ENCODE peak calls at places on chromosomes 6 and 20, in seven cellular contexts. Q, K, H, U, O, V and L are unnamed samples. For H3K9me3, the result is how much of the 10 kb centered on the place peaks cover.

GRCh38 chr20:62795023-62795761 is 1.1 kb upstream of the MRGBP start:
- DNase-seq in Q (peak), K (no peak), H (peak), U (peak), O (peak), V (peak), L (no peak)

GRCh38 chr20:36547186-36548005 is 6.1 kb downstream of the MYL9 start:
- DNase-seq in Q (no peak), K (no peak), H (no peak), U (no peak), O (no peak), V (no peak), L (no peak)

GRCh38 chr6:144106206-144106605 is 10.8 kb upstream of the SF3B5 start:
- DNase-seq in Q (peak), K (no peak), H (no peak), U (no peak), O (no peak), V (no peak), L (no peak)

GRCh38 chr6:3349388-3350251 is 90.9 kb downstream of the PSMG4 start:
- DNase-seq in Q (no peak), K (no peak), H (no peak), U (no peak), O (no peak), V (no peak), L (no peak)

GRCh38 chr6:98310408-98310807 is 524.0 kb upstream of the POU3F2 start:
- DNase-seq in Q (no peak), K (no peak), H (no peak), U (no peak), O (no peak), V (no peak), L (no peak)

GRCh38 chr6:72524011-72524645 is 97.7 kb upstream of the KCNQ5 start:
- DNase-seq in Q (no peak), K (no peak), H (no peak), U (no peak), O (no peak), V (peak), L (no peak)

GRCh38 chr6:124073021-124073420 is 269.4 kb downstream of the NKAIN2 start:
- DNase-seq in Q (no peak), K (no peak), H (no peak), U (no peak), O (no peak), V (no peak), L (no peak)

GRCh38 chr6:133159269-133159795 is 81.8 kb upstream of the EYA4 start:
- DNase-seq in Q (no peak), K (no peak), H (peak), U (no peak), O (no peak), V (no peak), L (no peak)

GRCh38 chr6:16511048-16511660 is 250.1 kb downstream of the ATXN1 start:
- DNase-seq in Q (no peak), K (no peak), H (peak), U (peak), O (no peak), V (peak), L (no peak)

GRCh38 chr20:4335722-4336121 is 320.4 kb upstream of the RNF24 start:
- DNase-seq in Q (peak), K (no peak), H (no peak), U (no peak), O (no peak), V (no peak), L (no peak)

GRCh38 chr20:40997116-40997515 is 31.5 kb upstream of the TOP1 start:
- DNase-seq in Q (no peak), K (peak), H (no peak), U (no peak), O (no peak), V (no peak), L (no peak)

GRCh38 chr6:4185419-4185818 is 50.0 kb upstream of the ECI2 start:
- DNase-seq in Q (no peak), K (no peak), H (no peak), U (no peak), O (no peak), V (no peak), L (no peak)

GRCh38 chr20:22795455-22795854 is 211.1 kb upstream of the FOXA2 start:
- DNase-seq in Q (no peak), K (no peak), H (no peak), U (no peak), O (no peak), V (no peak), L (no peak)

GRCh38 chr6:169310983-169311382 is 57.3 kb upstream of the THBS2 start:
- DNase-seq in Q (no peak), K (no peak), H (no peak), U (no peak), O (no peak), V (no peak), L (no peak)

GRCh38 chr6:111555041-111555440 is 50.6 kb downstream of the TRAF3IP2 start:
- DNase-seq in Q (no peak), K (no peak), H (peak), U (no peak), O (no peak), V (no peak), L (no peak)

GRCh38 chr6:85680388-85680787 is 37.7 kb upstream of the SYNCRIP start:
- DNase-seq in Q (no peak), K (no peak), H (no peak), U (no peak), O (no peak), V (no peak), L (no peak)

GRCh38 chr6:90169328-90169886 is 127.2 kb downstream of the BACH2 start:
- DNase-seq in Q (no peak), K (no peak), H (no peak), U (no peak), O (no peak), V (peak), L (no peak)

GRCh38 chr6:1392813-1393640 is 3.7 kb downstream of the FOXF2 start:
- DNase-seq in Q (no peak), K (no peak), H (no peak), U (no peak), O (no peak), V (no peak), L (no peak)

DNA sequence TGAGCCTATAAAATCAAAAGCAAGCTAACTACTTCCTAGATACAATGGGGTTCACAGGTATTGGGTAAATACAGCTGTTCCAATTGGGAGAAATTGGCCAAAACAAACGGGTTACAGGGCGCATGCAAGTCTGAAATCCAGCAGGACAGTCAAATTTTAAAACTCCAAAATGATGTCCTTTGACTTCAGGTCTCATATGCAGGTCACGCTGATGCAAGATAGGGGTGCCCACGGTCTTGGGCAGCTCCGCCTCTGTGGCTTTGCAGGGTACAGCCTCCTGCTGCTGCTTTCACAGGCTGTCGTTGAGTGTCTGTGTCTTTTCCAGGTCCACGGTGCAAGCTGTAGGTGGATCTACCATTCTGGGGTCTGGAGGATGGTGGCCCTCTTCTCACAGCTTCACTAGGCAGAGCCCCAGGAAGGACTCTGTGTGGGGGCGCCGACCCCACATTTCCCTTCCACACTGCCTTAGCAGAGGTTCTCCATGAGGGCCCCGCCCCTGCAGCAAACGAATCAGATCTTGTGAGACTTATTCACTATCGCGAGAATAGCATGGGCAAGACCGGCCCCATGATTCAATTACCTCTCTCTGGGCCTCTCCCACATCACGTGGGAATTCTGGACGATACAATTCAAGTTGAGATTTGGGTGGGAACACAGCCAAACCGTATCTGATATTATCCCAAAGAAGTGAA is 11.9 kb upstream of the SMIM29 start:
- DNase-seq in Q (no peak), K (no peak), H (no peak), U (no peak), O (no peak), V (no peak), L (no peak)
- H3K9me3 ChIP-seq in Q (under half), K (under half), H (under half), U (under half), O (under half), V (under half), L (under half)

GRCh38 chr6:146997062-146997461 is 207.2 kb upstream of the STXBP5 start:
- DNase-seq in Q (no peak), K (no peak), H (peak), U (no peak), O (no peak), V (peak), L (no peak)

GRCh38 chr6:147003186-147003585 is 201.0 kb upstream of the STXBP5 start:
- DNase-seq in Q (no peak), K (no peak), H (no peak), U (no peak), O (no peak), V (no peak), L (no peak)

GRCh38 chr6:147001621-147002020 is 202.6 kb upstream of the STXBP5 start:
- DNase-seq in Q (no peak), K (no peak), H (no peak), U (no peak), O (no peak), V (peak), L (no peak)

GRCh38 chr6:146999766-147000165 is 204.5 kb upstream of the STXBP5 start:
- DNase-seq in Q (no peak), K (no peak), H (no peak), U (no peak), O (no peak), V (no peak), L (no peak)

GRCh38 chr6:147000545-147001488 is 203.4 kb upstream of the STXBP5 start:
- DNase-seq in Q (no peak), K (no peak), H (peak), U (no peak), O (no peak), V (no peak), L (no peak)
- H3K27ac ChIP-seq in Q (no peak), K (no peak), H (no peak), U (peak), O (no peak), V (no peak), L (no peak)

GRCh38 chr6:148577687-148578488 is 168.9 kb upstream of the UST start:
- DNase-seq in Q (peak), K (peak), H (peak), U (peak), O (peak), V (peak), L (peak)

GRCh38 chr6:148578837-148579236 is 168.0 kb upstream of the UST start:
- DNase-seq in Q (no peak), K (no peak), H (no peak), U (no peak), O (no peak), V (no peak), L (no peak)

GRCh38 chr6:148580442-148580841 is 166.4 kb upstream of the UST start:
- DNase-seq in Q (no peak), K (no peak), H (no peak), U (no peak), O (no peak), V (no peak), L (no peak)

GRCh38 chr6:148573922-148574321 is 172.9 kb upstream of the UST start:
- DNase-seq in Q (no peak), K (no peak), H (no peak), U (no peak), O (no peak), V (no peak), L (no peak)

GRCh38 chr6:148578489-148578814 is 168.4 kb upstream of the UST start:
- DNase-seq in Q (no peak), K (no peak), H (no peak), U (no peak), O (no peak), V (no peak), L (no peak)
- TF ChIP-seq CTCF in Q (no peak), K (peak), H (no peak), U (no peak), O (no peak), V (no peak), L (no peak)

GRCh38 chr20:7332169-7332568 is 564.7 kb downstream of the BMP2 start:
- DNase-seq in Q (no peak), K (no peak), H (no peak), U (no peak), O (no peak), V (no peak), L (no peak)

GRCh38 chr20:7330850-7331249 is 563.4 kb downstream of the BMP2 start:
- DNase-seq in Q (no peak), K (no peak), H (no peak), U (no peak), O (no peak), V (no peak), L (no peak)

GRCh38 chr20:7327815-7328214 is 560.3 kb downstream of the BMP2 start:
- DNase-seq in Q (no peak), K (no peak), H (no peak), U (no peak), O (no peak), V (no peak), L (no peak)
- H3K9me3 ChIP-seq in Q (under half), K (under half), H (under half), U (under half), O (under half), V (under half), L (under half)